ENCODE peak calls at places on chromosomes 5 and 9, in seven cellular contexts. R, A, T, B, U, L and C are unnamed samples.

GRCh38 chr5:158435161-158435616 is 576.2 kb upstream of the CLINT1 start:
- DNase-seq in R (no peak), U (no peak), B (no peak), A (no peak), T (no peak), L (peak; percentile 83), C (no peak)

GRCh38 chr9:92666236-92666635 is 3.7 kb downstream of the IPPK start:
- DNase-seq in A (peak; percentile 24), R (no peak), B (peak; percentile 56), U (no peak), L (no peak), T (no peak), C (peak; percentile 27)

GRCh38 chr5:2415678-2416077 is 335.8 kb downstream of the IRX2 start:
- DNase-seq in R (no peak), T (no peak), L (peak; percentile 7), U (no peak), A (no peak), B (no peak), C (no peak)

GRCh38 chr9:125989524-125990180 is 242.5 kb downstream of the PBX3 start:
- DNase-seq in B (no peak), A (no peak), T (no peak), R (no peak), L (no peak), U (no peak), C (no peak)

GRCh38 chr5:144361406-144361805 is 190.7 kb downstream of the KCTD16 start:
- DNase-seq in A (no peak), L (no peak), B (no peak), T (no peak), U (no peak), R (no peak), C (no peak)

GRCh38 chr5:93578179-93578812 is 2.7 kb downstream of the NR2F1-AS1 start:
- DNase-seq in L (peak; percentile 20), B (no peak), T (no peak), R (peak; percentile 57), A (no peak), U (no peak), C (no peak)

GRCh38 chr5:83031391-83031790 is 45.8 kb downstream of the TMEM167A start:
- DNase-seq in L (no peak), A (no peak), R (no peak), T (no peak), B (no peak), U (no peak), C (no peak)

GRCh38 chr5:135242021-135242480 is 157.0 kb downstream of the MACROH2A1 start:
- DNase-seq in U (no peak), R (peak; percentile 64), B (peak; percentile 31), A (no peak), L (no peak), T (no peak), C (no peak)

GRCh38 chr9:96331236-96331947 is 29.4 kb upstream of the HSD17B3 start:
- DNase-seq in T (no peak), B (no peak), A (no peak), L (no peak), R (peak; percentile 7), U (no peak), C (no peak)

DNA sequence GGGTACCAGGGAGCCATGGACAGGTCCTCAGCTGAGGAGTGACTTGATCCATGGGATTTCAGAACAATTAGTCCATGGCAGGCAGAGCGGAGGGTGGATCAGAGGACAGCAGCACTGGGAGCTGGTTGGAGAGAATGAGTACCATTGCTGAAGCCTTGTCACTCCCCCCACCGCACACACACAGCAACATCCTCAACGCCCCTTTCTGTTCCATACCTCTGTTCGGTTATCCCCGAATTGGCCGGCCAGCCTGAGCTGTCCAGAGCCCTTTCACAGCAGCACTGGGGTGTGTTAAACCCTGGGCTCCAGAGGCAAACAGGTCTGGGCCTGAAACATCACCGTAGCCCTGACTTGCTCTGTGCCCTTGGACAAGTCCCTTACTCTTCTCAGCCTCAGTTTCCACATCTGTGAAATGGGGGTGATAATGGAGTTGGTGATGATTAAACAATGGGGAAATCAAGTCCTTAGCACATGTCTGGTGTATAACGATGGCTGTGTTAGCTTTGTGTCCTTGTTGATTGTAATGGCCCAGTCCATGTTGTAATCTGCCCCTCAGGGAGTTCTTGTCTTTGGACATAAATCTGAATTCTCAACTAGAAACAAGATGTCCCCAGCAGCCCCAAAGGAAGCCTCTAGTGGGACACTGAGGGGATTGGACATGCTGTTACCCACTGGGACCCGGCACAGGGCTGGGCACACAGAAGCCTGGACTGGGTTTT is 16.9 kb downstream of the GSN start:
- DNase-seq in U (no peak), R (no peak), A (no peak), T (no peak), L (peak; percentile 28), B (no peak), C (no peak)
- TF ChIP-seq CTCF in U (no peak), R (no peak), A (no peak), T (no peak), L (no peak), B (no peak), C (no peak)

GRCh38 chr5:176823076-176823481 is 12.7 kb downstream of the UNC5A start:
- DNase-seq in A (no peak), U (no peak), B (no peak), L (no peak), T (no peak), R (no peak), C (no peak)

GRCh38 chr5:176825234-176825633 is 14.9 kb downstream of the UNC5A start:
- DNase-seq in B (no peak), U (no peak), R (no peak), L (no peak), A (no peak), T (no peak), C (no peak)

GRCh38 chr5:176823869-176824412 is 13.6 kb downstream of the UNC5A start:
- DNase-seq in R (no peak), B (no peak), A (no peak), L (no peak), U (no peak), T (no peak), C (no peak)

GRCh38 chr5:176825957-176826356 is 15.6 kb downstream of the UNC5A start:
- DNase-seq in A (no peak), L (no peak), B (no peak), U (no peak), T (no peak), R (no peak), C (no peak)

DNA sequence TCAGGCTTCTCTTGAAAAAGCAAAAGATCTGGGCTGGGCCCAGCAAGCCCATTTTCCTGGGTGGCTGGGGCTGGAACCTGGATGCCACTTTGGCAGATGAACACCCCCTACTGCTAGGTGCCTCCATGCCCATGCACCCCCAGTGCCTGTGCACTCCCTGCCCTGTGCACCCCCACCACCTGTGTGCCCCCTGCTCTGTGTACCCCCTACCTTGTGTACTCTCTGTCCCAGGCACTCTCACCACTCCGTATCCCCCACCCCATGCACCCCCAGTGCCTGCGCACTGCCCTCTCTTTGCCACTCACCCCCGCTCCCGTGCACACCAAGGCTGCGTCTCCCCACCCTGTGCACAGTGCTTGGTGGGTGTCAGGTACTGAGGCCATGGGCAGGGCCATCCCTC is 14.2 kb downstream of the UNC5A start:
- DNase-seq in A (no peak), U (no peak), T (no peak), B (no peak), R (no peak), L (no peak), C (no peak)
- H3K4me3 ChIP-seq in A (no peak overlapping the region), U (no peak overlapping the region), T (no peak overlapping the region), B (no peak overlapping the region), R (no peak overlapping the region), L (no peak overlapping the region), C (no peak overlapping the region)

GRCh38 chr9:98150726-98151125 is 31.7 kb upstream of the TRIM14 start:
- DNase-seq in A (no peak), U (no peak), L (peak; percentile 35), B (no peak), T (no peak), R (no peak), C (no peak)

GRCh38 chr9:98148486-98148885 is 29.5 kb upstream of the TRIM14 start:
- DNase-seq in B (no peak), L (no peak), R (no peak), T (no peak), A (no peak), U (no peak), C (no peak)

GRCh38 chr9:98147582-98147981 is 28.6 kb upstream of the TRIM14 start:
- DNase-seq in A (no peak), L (no peak), R (no peak), U (no peak), T (no peak), B (no peak), C (no peak)

GRCh38 chr9:98150164-98150563 is 31.1 kb upstream of the TRIM14 start:
- DNase-seq in L (peak; percentile 32), U (no peak), T (no peak), R (no peak), A (no peak), B (no peak), C (no peak)

DNA sequence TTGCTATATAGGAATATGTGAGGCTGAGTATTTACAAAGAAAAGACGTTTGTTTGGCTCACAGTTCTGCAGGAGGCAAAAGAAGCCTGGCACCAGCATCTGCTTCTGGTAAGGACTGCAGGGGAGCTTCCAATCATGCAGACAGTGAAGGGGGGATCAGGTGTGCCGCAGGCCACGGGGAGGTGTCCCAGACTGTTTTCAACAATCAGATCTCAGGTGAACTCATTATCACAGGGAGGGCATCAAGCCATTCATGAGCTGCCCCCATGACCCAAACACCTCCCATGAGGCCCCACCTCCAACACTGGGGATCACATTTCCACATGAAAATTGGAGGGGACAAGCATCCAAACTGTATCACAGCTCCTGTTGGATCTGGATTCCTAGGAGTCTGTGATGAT is 30.4 kb upstream of the TRIM14 start:
- DNase-seq in L (no peak), U (no peak), T (no peak), R (no peak), B (no peak), A (no peak), C (no peak)
- TF ChIP-seq CTCF in L (no peak), U (no peak), T (no peak), R (no peak), B (no peak), A (no peak), C (no peak)

DNA sequence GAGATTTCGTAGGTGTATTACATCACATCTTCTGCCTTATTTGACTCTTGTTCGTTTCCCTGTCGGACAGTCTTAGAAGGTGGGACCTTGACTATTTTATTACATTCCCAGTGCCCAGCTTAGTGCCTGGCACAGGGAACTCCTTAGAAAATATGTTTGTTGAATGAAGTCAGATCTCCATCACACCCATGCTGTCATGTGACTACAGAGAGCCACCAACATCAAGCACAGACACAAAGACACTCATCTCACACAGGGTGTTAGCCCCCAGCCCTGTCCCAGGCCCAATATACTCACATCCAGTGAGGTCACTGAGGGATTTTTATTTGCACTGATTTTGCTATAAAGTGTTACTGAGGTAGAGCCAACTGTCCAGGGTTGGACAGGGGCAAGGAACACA is 692 bp upstream of the SRA1 start:
- DNase-seq in A (no peak), U (no peak), B (no peak), T (no peak), R (no peak), L (no peak), C (no peak)
- H3K4me3 ChIP-seq in A (no peak overlapping the region), U (peak overlapping the region; percentile 75), B (peak overlapping the region; percentile 71), T (no peak overlapping the region), R (no peak overlapping the region), L (peak overlapping the region; percentile 48), C (peak overlapping the region; percentile 81)

DNA sequence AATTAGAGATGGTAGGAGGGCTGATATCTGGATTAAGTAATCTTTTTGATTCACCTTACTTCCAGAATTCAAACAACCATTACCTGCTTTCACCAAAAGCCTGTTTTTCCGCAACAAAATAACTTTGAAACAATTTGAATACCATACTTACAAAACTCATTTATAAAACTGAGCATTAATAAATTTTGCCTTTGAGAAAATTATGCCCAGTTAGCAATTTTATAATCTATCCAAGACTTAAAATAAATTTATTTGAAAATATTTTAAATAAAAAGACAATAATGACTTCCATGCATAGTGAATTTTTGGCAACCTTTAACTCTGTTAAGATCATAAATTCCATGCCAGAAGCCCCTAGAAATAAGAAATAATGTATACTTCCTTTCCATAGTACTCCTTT is 71.3 kb upstream of the FTMT start:
- DNase-seq in B (no peak), T (no peak), U (no peak), R (no peak), A (no peak), L (no peak), C (no peak)
- TF ChIP-seq CTCF in B (no peak), T (no peak), U (no peak), R (no peak), A (no peak), L (no peak), C (no peak)